ENCODE peak calls at places on chromosomes 16 and 17, in six cellular contexts. E is IMR-90, F is breast epithelium, M is esophagus squamous epithelium, V is testis, I is ovary. P is an unnamed sample.

GRCh38 chr17:9138161-9138717 is 116.9 kb downstream of the NTN1 start:
- DNase-seq in V (no peak), I (no peak), F (no peak), E (no peak), M (no peak), P (no peak)

GRCh38 chr16:30377812-30378235 is 3.2 kb downstream of the MYL11 start:
- DNase-seq in F (peak; percentile 93), I (peak; percentile 98), V (peak; percentile 95), E (peak; percentile 85), M (peak; percentile 64), P (peak; percentile 95)

GRCh38 chr17:882827-883585 is 96.6 kb downstream of the NXN start:
- DNase-seq in M (no peak), E (peak; percentile 66), I (peak; percentile 84), F (no peak), V (peak; percentile 60), P (peak; percentile 73)

GRCh38 chr16:87298857-87299465 is 18.2 kb downstream of the C16orf95 start:
- DNase-seq in V (no peak), F (no peak), E (no peak), M (no peak), I (no peak), P (no peak)

GRCh38 chr17:45098869-45099616 is 33.3 kb downstream of the PLCD3 start:
- DNase-seq in M (no peak), V (peak; percentile 93), I (peak; percentile 90), F (peak; percentile 89), E (peak; percentile 66), P (peak; percentile 93)

GRCh38 chr16:87368029-87368765 is 15.4 kb downstream of the FBXO31 start:
- DNase-seq in F (no peak), E (no peak), M (no peak), I (no peak), V (no peak), P (peak; percentile 69)

GRCh38 chr17:48795444-48796162 is 21.4 kb downstream of the TTLL6 start:
- DNase-seq in F (no peak), V (no peak), E (peak; percentile 81), M (no peak), I (no peak), P (no peak)

GRCh38 chr17:5236871-5237540 is 2.3 kb upstream of the SCIMP start:
- DNase-seq in V (no peak), E (no peak), F (no peak), M (no peak), I (no peak), P (no peak)

GRCh38 chr16:72789465-72789864 is 258.5 kb downstream of the ZFHX3 start:
- DNase-seq in I (no peak), V (no peak), E (no peak), M (no peak), F (no peak), P (no peak)

GRCh38 chr17:64599187-64599676 is 62.9 kb downstream of the SMURF2 start:
- DNase-seq in E (no peak), I (no peak), V (no peak), F (no peak), M (no peak), P (no peak)

GRCh38 chr17:76577876-76578275 is 7.8 kb downstream of the ST6GALNAC2 start:
- DNase-seq in V (no peak), F (no peak), M (no peak), I (no peak), E (no peak), P (no peak)

GRCh38 chr16:55035037-55035436 is 104.4 kb downstream of the IRX5 start:
- DNase-seq in M (no peak), V (peak; percentile 67), E (no peak), F (no peak), I (no peak), P (peak; percentile 26)

GRCh38 chr16:85781156-85781555 is 18.2 kb downstream of the EMC8 start:
- DNase-seq in E (no peak), V (no peak), M (no peak), F (no peak), I (no peak), P (no peak)

GRCh38 chr17:74198694-74199093 is 4.8 kb upstream of the RPL38 start:
- DNase-seq in M (no peak), F (no peak), I (no peak), V (no peak), E (no peak), P (no peak)

GRCh38 chr17:4986951-4987766 is at the start of gene CAMTA2:
- DNase-seq in M (no peak), E (peak; percentile 56), V (peak; percentile 94), F (peak; percentile 85), I (peak; percentile 93), P (peak; percentile 88)

GRCh38 chr16:84677017-84677803 is 22.6 kb upstream of the USP10 start:
- DNase-seq in F (no peak), I (no peak), V (no peak), M (no peak), E (peak; percentile 33), P (no peak)

GRCh38 chr16:66923866-66924265 is 1.5 kb downstream of the RRAD start:
- DNase-seq in I (no peak), M (no peak), V (no peak), E (no peak), F (no peak), P (no peak)

GRCh38 chr16:23061669-23062068 is 87.6 kb downstream of the USP31 start:
- DNase-seq in V (no peak), I (no peak), M (no peak), F (no peak), E (peak; percentile 43), P (no peak)

GRCh38 chr16:29729116-29729521 is 16.7 kb downstream of the C16orf54 start:
- DNase-seq in M (no peak), I (peak; percentile 13), E (peak; percentile 49), F (no peak), V (no peak), P (no peak)

GRCh38 chr16:71895679-71896385 is 501 bp downstream of the IST1 start:
- DNase-seq in V (no peak), M (no peak), E (peak; percentile 50), I (no peak), F (peak; percentile 56), P (peak; percentile 50)

GRCh38 chr17:40558300-40558584 is 7.0 kb downstream of the CCR7 start:
- DNase-seq in I (no peak), M (no peak), F (no peak), E (no peak), V (no peak), P (no peak)

GRCh38 chr17:40556198-40556661 is 9.0 kb downstream of the CCR7 start:
- DNase-seq in I (no peak), M (no peak), F (no peak), V (no peak), E (no peak), P (no peak)

GRCh38 chr17:40556884-40557414 is 8.3 kb downstream of the CCR7 start:
- DNase-seq in V (no peak), I (peak; percentile 61), E (no peak), F (no peak), M (no peak), P (peak; percentile 37)

GRCh38 chr17:40558651-40559015 is 6.6 kb downstream of the CCR7 start:
- DNase-seq in F (no peak), I (no peak), E (no peak), V (no peak), M (no peak), P (no peak)

GRCh38 chr17:40557531-40558299 is 7.6 kb downstream of the CCR7 start:
- DNase-seq in F (no peak), I (peak; percentile 76), V (no peak), E (no peak), M (no peak), P (no peak)
- TF ChIP-seq POLR2A in F (no peak), I (no peak), V (no peak), E (no peak), M (no peak), P (no peak)

GRCh38 chr17:12726131-12726530 is 60.4 kb downstream of the MYOCD start:
- DNase-seq in I (no peak), M (no peak), V (no peak), E (no peak), F (no peak), P (no peak)

GRCh38 chr17:12729086-12729485 is 60.2 kb upstream of the ARHGAP44 start:
- DNase-seq in I (no peak), M (no peak), E (no peak), V (no peak), F (no peak), P (no peak)

GRCh38 chr17:12727881-12728280 is 61.4 kb upstream of the ARHGAP44 start:
- DNase-seq in I (no peak), M (no peak), V (no peak), E (peak; percentile 66), F (no peak), P (no peak)

GRCh38 chr17:12730421-12730820 is 58.9 kb upstream of the ARHGAP44 start:
- DNase-seq in I (no peak), E (no peak), M (no peak), F (no peak), V (no peak), P (no peak)

DNA sequence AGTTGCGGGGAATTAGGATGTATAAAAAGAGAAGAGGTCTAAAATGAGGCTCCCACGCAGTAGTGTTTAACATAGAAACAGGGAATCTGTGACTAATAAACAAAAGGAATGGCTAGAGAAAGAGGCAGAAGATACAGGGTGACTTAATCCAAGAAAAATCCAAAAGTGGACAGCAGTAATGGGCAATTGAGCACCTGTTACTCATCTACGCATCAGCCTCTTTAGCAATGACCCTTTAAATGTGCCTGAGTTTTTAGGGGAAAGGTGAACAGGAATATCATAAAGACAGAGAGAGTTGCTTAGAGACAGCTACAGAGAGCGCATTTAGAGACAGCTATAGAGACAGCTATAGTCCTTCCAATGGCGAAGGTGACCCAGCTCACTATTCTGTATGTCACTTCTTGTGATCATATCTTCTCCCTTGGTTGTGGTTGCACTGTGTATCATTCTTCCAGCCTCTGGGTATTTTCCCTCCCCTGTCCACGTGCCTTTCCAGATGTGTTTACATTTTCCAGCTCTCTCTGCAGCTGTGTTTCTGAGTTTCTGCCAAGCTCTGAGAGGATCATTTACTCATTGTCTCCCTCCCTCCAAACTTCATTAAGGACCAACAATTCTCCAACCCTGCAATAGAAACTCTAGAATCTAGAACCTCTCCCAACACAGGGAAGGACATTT is 61.5 kb downstream of the MYOCD start:
- DNase-seq in E (peak; percentile 95), I (no peak), M (no peak), V (no peak), F (no peak), P (no peak)
- TF ChIP-seq POLR2A in E (no peak), I (no peak), M (no peak), V (no peak), F (no peak), P (no peak)

GRCh38 chr17:17303010-17303846 is at the start of gene NT5M:
- DNase-seq in V (peak; percentile 92), I (peak; percentile 85), E (peak; percentile 58), M (no peak), F (no peak), P (peak; percentile 56)
- TF ChIP-seq POLR2A in V (no peak), I (no peak), E (no peak), M (peak; percentile 58), F (no peak), P (peak; percentile 19)

GRCh38 chr16:56688762-56689161 is 6.5 kb downstream of the MT1X start:
- DNase-seq in M (no peak), E (no peak), V (no peak), F (no peak), I (no peak), P (no peak)

GRCh38 chr16:56684256-56684925 is 2.1 kb downstream of the MT1X start:
- DNase-seq in F (no peak), I (no peak), M (no peak), E (no peak), V (no peak), P (no peak)

GRCh38 chr16:56689171-56689570 is 6.9 kb downstream of the MT1X start:
- DNase-seq in I (no peak), M (no peak), E (no peak), V (no peak), F (no peak), P (no peak)

GRCh38 chr16:56684926-56685590 is 2.8 kb downstream of the MT1X start:
- DNase-seq in I (no peak), E (no peak), M (no peak), F (no peak), V (no peak), P (no peak)

GRCh38 chr16:56686758-56687157 is 4.5 kb downstream of the MT1X start:
- DNase-seq in F (no peak), M (no peak), I (no peak), V (no peak), E (no peak), P (no peak)
- TF ChIP-seq POLR2A in F (no peak), M (no peak), I (no peak), V (no peak), E (no peak), P (no peak)